ENCODE peak calls at places on chromosome 21, in six cellular contexts. Y, E, H, O, F and U are unnamed samples.

GRCh38 chr21:34198232-34199120 is 125.1 kb downstream of the MRPS6 start:
- DNase-seq in O (peak; percentile 68), Y (peak; percentile 54), E (no peak), F (peak; percentile 74), H (no peak), U (no peak)

GRCh38 chr21:44962481-44962966 is 22.7 kb downstream of the SLX9 start:
- DNase-seq in Y (no peak), E (no peak), F (no peak), O (no peak), H (peak; percentile 68), U (peak; percentile 80)

GRCh38 chr21:29235714-29236197 is 63.0 kb upstream of the BACH1 start:
- DNase-seq in H (no peak), F (peak; percentile 15), O (no peak), E (no peak), Y (no peak), U (no peak)

GRCh38 chr21:45791562-45792418 is 148.3 kb downstream of the PCBP3 start:
- DNase-seq in F (no peak), E (no peak), H (no peak), Y (no peak), O (no peak), U (no peak)

GRCh38 chr21:34911360-34911759 is 137.7 kb downstream of the RUNX1 start:
- DNase-seq in E (no peak), O (no peak), Y (no peak), H (no peak), F (no peak), U (no peak)

GRCh38 chr21:38756746-38757145 is 49.0 kb upstream of the ETS2 start:
- DNase-seq in Y (no peak), E (no peak), O (no peak), F (no peak), H (no peak), U (no peak)

GRCh38 chr21:42614391-42614790 is 39.0 kb upstream of the PDE9A start:
- DNase-seq in E (no peak), Y (peak; percentile 85), F (peak; percentile 72), H (no peak), O (peak; percentile 76), U (no peak)

GRCh38 chr21:41711416-41712023 is 55.3 kb downstream of the RIPK4 start:
- DNase-seq in Y (no peak), O (no peak), F (no peak), E (no peak), H (no peak), U (no peak)

GRCh38 chr21:30831194-30831765 is 1.7 kb upstream of the KRTAP7-1 start:
- DNase-seq in E (no peak), Y (peak; percentile 19), O (peak; percentile 64), F (peak; percentile 65), H (no peak), U (no peak)

GRCh38 chr21:33197546-33197945 is 32.2 kb upstream of the IFNAR2 start:
- DNase-seq in F (no peak), O (no peak), Y (no peak), E (no peak), H (no peak), U (no peak)

GRCh38 chr21:35147439-35147838 is 98.3 kb upstream of the RUNX1 start:
- DNase-seq in H (no peak), Y (no peak), E (no peak), F (no peak), O (no peak), U (no peak)

GRCh38 chr21:29318354-29318753 is 19.6 kb downstream of the BACH1 start:
- DNase-seq in F (no peak), O (no peak), H (no peak), E (no peak), Y (no peak), U (no peak)

GRCh38 chr21:37231671-37232070 is 35.5 kb downstream of the VPS26C start:
- DNase-seq in Y (no peak), F (no peak), O (no peak), H (no peak), E (no peak), U (no peak)